ENCODE peak calls at places on chromosomes 5 and 9, in six cellular contexts. O is CD8-positive, alpha-beta T cell; X is H9; A is AG09319; H is endothelial cell; I is PC-9. B is an unnamed sample.

GRCh38 chr5:74056789-74057164 is 430.8 kb downstream of the ARHGEF28 start:
- DNase-seq in O (no peak), X (no peak), A (no peak), H (no peak), I (peak), B (no peak)

GRCh38 chr9:87497604-87498045 is at the start of gene DAPK1:
- DNase-seq in O (no peak), X (peak), A (no peak), H (peak), I (peak), B (peak)

GRCh38 chr5:165333623-165334022 is 1828.2 kb downstream of the MAT2B start:
- DNase-seq in O (no peak), X (no peak), A (no peak), H (no peak), I (no peak), B (no peak)

GRCh38 chr5:175706499-175706898 is 48.6 kb downstream of the HRH2 start:
- DNase-seq in O (no peak), X (no peak), A (no peak), H (no peak), I (peak), B (no peak)

GRCh38 chr9:93422987-93423386 is 28.5 kb upstream of the FAM120A start:
- DNase-seq in O (no peak), X (no peak), A (no peak), H (no peak), I (no peak), B (no peak)

GRCh38 chr5:170502692-170503091 is 1.1 kb upstream of the KCNIP1 start:
- DNase-seq in O (no peak), X (no peak), A (no peak), H (no peak), I (no peak), B (no peak)

GRCh38 chr5:63398346-63398745 is 563.9 kb downstream of the HTR1A start:
- DNase-seq in O (no peak), X (peak), A (no peak), H (no peak), I (no peak), B (no peak)

GRCh38 chr5:145903862-145904261 is 31.0 kb upstream of the GRXCR2 start:
- DNase-seq in O (no peak), X (no peak), A (no peak), H (no peak), I (no peak), B (no peak)

GRCh38 chr5:94863951-94864350 is 245.5 kb downstream of the SLF1 start:
- DNase-seq in O (no peak), X (no peak), A (no peak), H (no peak), I (no peak), B (no peak)

GRCh38 chr9:134942421-134943119 is 24.9 kb upstream of the FCN1 start:
- DNase-seq in O (no peak), X (no peak), A (no peak), H (no peak), I (no peak), B (no peak)

GRCh38 chr9:112198646-112199045 is 23.5 kb upstream of the SUSD1 start:
- DNase-seq in O (no peak), X (no peak), A (no peak), H (no peak), I (no peak), B (no peak)

GRCh38 chr5:143801251-143801650 is 10.7 kb upstream of the HMHB1 start:
- DNase-seq in O (no peak), X (no peak), A (no peak), H (no peak), I (no peak), B (no peak)
- TF ChIP-seq CTCF in O (no peak), X (no peak), A (no peak), H (no peak), I (no peak), B (no peak)

DNA sequence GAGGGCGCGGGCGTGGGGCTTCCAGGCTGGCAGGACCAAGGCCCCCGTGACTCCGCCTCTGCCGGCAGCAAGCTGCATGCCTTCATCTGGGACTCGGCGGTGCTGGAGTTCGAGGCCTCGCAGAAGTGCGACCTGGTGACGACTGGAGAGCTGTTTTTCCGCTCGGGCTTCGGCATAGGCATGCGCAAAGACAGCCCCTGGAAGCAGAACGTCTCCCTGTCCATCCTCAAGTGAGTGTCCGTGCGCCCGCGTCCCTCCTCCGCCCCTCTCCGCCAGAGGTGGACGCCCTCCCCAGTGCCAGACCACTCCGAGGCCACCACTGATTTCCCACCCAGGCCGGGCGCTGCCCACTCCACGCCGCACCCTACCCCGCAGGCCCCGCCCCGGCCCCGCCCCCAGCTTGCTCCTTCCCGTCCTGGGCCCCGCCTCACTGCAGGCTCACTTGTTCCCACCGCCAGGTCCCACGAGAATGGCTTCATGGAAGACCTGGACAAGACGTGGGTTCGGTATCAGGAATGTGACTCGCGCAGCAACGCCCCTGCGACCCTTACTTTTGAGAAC is 6.7 kb downstream of the LRRC26 start:
- DNase-seq in O (no peak), X (peak), A (no peak), H (no peak), I (no peak), B (no peak)
- TF ChIP-seq CTCF in O (no peak), X (no peak), A (no peak), H (no peak), I (no peak), B (no peak)

GRCh38 chr9:6834306-6834705 is 76.5 kb downstream of the KDM4C start:
- DNase-seq in O (no peak), X (no peak), A (no peak), H (no peak), I (no peak), B (no peak)

GRCh38 chr9:6833518-6834192 is 75.9 kb downstream of the KDM4C start:
- DNase-seq in O (no peak), X (no peak), A (no peak), H (no peak), I (no peak), B (no peak)

GRCh38 chr9:6827370-6827949 is 69.7 kb downstream of the KDM4C start:
- DNase-seq in O (no peak), X (no peak), A (no peak), H (peak), I (no peak), B (no peak)

DNA sequence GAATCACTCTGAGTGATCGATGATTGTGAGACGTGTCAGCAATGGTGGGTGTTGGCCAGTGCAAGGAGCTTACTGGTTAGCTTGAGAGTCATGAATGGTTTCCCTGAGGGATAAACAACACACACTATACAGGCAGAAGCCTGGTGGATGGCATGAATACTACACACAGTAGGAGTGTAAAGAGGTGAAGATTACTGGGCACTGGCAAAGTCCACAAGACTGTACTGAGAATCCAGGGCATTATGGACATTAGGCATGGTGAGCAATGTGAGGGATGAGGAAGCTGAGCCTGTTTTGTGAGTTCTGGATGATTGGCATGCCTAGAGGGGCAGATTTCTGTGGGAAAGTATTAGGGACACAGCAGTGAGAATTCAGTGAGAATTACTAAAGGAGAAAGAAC is 71.3 kb downstream of the KDM4C start:
- DNase-seq in O (no peak), X (no peak), A (no peak), H (no peak), I (peak), B (no peak)
- TF ChIP-seq CTCF in O (no peak), X (peak), A (no peak), H (peak), I (no peak), B (peak)

GRCh38 chr9:108933641-108934322 is at the start of gene ELP1:
- DNase-seq in O (peak), X (peak), A (peak), H (peak), I (peak), B (peak)
- TF ChIP-seq CTCF in O (no peak), X (no peak), A (peak), H (no peak), I (no peak), B (no peak)

GRCh38 chr9:98536542-98537173 is 172.1 kb downstream of the GABBR2 start:
- DNase-seq in O (no peak), X (peak), A (no peak), H (peak), I (no peak), B (no peak)
- TF ChIP-seq CTCF in O (no peak), X (peak), A (no peak), H (peak), I (peak), B (no peak)

GRCh38 chr5:38515648-38516047 is 40.8 kb downstream of the LIFR start:
- DNase-seq in O (no peak), X (no peak), A (no peak), H (no peak), I (no peak), B (no peak)
- TF ChIP-seq CTCF in O (no peak), X (peak), A (peak), H (no peak), I (no peak), B (no peak)

DNA sequence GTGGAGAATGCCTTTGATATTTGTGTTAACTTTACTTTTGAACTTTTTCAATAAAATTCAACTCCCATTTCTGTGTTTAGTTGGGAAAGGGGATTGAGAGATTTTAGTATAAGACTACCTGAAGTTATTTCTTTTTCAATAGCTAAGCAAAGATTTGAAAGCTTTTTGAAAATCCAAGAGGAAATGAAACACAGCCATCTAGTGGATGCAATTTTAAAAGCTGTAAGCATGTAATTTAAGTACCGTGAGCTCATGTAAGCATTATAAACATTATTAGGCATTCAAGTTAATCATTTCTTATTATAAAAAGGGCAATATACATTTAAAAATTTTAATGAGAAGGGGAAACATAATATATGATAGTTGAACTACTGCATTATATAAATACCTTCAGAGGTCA is 69.8 kb downstream of the CCDC171 start:
- DNase-seq in O (no peak), X (no peak), A (no peak), H (no peak), I (no peak), B (no peak)
- TF ChIP-seq CTCF in O (no peak), X (peak), A (peak), H (peak), I (peak), B (no peak)

DNA sequence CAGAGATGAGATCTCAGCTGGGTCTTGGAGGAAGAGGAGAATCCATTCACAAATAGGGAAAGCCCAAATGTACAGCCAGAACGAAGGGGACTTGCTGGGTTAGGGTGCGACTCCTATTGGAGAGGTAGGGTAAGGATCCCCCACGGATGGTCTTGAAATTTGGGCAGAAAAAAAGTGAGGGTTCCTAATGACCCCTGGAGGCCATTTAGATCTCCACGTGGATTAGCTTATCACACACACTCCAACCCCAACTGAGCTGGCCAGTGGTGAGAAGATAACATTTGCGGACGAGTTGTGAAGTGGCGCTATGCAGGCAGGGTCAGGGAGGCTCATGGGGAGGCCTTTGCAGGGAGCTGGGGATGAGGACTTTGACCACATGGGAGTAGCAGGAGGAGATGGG is 86.0 kb downstream of the FSTL4 start:
- DNase-seq in O (no peak), X (no peak), A (no peak), H (no peak), I (no peak), B (no peak)
- TF ChIP-seq CTCF in O (no peak), X (no peak), A (no peak), H (no peak), I (no peak), B (no peak)

GRCh38 chr5:140869555-140869886 is 764 bp downstream of the PCDHA11 start:
- DNase-seq in O (no peak), X (no peak), A (no peak), H (no peak), I (no peak), B (no peak)

GRCh38 chr5:140870221-140871201 is 1.8 kb downstream of the PCDHA11 start:
- DNase-seq in O (no peak), X (no peak), A (no peak), H (no peak), I (no peak), B (no peak)

GRCh38 chr5:140868721-140869554 is at the start of gene PCDHA11:
- DNase-seq in O (no peak), X (peak), A (no peak), H (peak), I (no peak), B (no peak)
- TF ChIP-seq CTCF in O (no peak), X (peak), A (no peak), H (peak), I (peak), B (no peak)